ENCODE peak calls at places on chromosomes 3 and 15, in four cellular contexts. One of them, this sample, is unnamed.
A peak's percentile ranks its signal among the peaks of the same experiment; 100 is the strongest.

GRCh38 chr3:190514163-190515153 is 573 bp downstream of the IL1RAP start:
- DNase-seq in GM04503: peak; percentile 21
- DNase-seq in RKO: peak; percentile 31
- DNase-seq in mucosa of gallbladder: peak; percentile 31
- DNase-seq in this sample: peak; percentile 39

GRCh38 chr3:101270158-101270557 is 50.2 kb downstream of the IMPG2 start:
- DNase-seq in GM04503: no peak
- DNase-seq in RKO: no peak
- DNase-seq in mucosa of gallbladder: no peak
- DNase-seq in this sample: no peak

GRCh38 chr3:54822206-54822605 is 105.7 kb downstream of the LRTM1 start:
- DNase-seq in GM04503: peak; percentile 21
- DNase-seq in RKO: no peak
- DNase-seq in mucosa of gallbladder: peak; percentile 20
- DNase-seq in this sample: no peak

GRCh38 chr15:75693501-75694240 is 19.0 kb downstream of the CSPG4 start:
- DNase-seq in GM04503: no peak
- DNase-seq in RKO: no peak
- DNase-seq in mucosa of gallbladder: no peak
- DNase-seq in this sample: no peak

GRCh38 chr3:99111235-99111634 is 209.7 kb upstream of the DCBLD2 start:
- DNase-seq in GM04503: no peak
- DNase-seq in RKO: no peak
- DNase-seq in mucosa of gallbladder: no peak
- DNase-seq in this sample: no peak

GRCh38 chr3:173396191-173397041 is 1.1 kb upstream of the NLGN1 start:
- DNase-seq in GM04503: no peak
- DNase-seq in RKO: no peak
- DNase-seq in mucosa of gallbladder: peak; percentile 12
- DNase-seq in this sample: peak; percentile 2

GRCh38 chr3:22450785-22451400 is 699.9 kb upstream of the ZNF385D start:
- DNase-seq in GM04503: peak; percentile 4
- DNase-seq in RKO: no peak
- DNase-seq in mucosa of gallbladder: no peak
- DNase-seq in this sample: no peak

GRCh38 chr15:94255540-94255939 is 24.2 kb downstream of the MCTP2 start:
- DNase-seq in GM04503: no peak
- DNase-seq in RKO: no peak
- DNase-seq in mucosa of gallbladder: no peak
- DNase-seq in this sample: no peak

GRCh38 chr3:108662141-108662738 is 72.7 kb downstream of the DZIP3 start:
- DNase-seq in GM04503: peak; percentile 25
- DNase-seq in RKO: peak; percentile 77
- DNase-seq in mucosa of gallbladder: no peak
- DNase-seq in this sample: peak; percentile 45

GRCh38 chr3:185084883-185085282 is 68.0 kb downstream of the C3orf70 start:
- DNase-seq in GM04503: peak; percentile 61
- DNase-seq in RKO: peak; percentile 22
- DNase-seq in mucosa of gallbladder: no peak
- DNase-seq in this sample: no peak

GRCh38 chr15:64288577-64288976 is 67.4 kb downstream of the CSNK1G1 start:
- DNase-seq in GM04503: no peak
- DNase-seq in RKO: peak; percentile 14
- DNase-seq in mucosa of gallbladder: no peak
- DNase-seq in this sample: no peak